ENCODE peak calls at places on chromosomes 6 and 20, in four cellular contexts. U, P, Q and O are unnamed samples.

GRCh38 chr6:27492776-27493175 is 19.9 kb upstream of the ZNF184 start:
- DNase-seq in U (no peak), P (no peak), Q (no peak), O (no peak)

GRCh38 chr20:39080326-39080725 is 118.2 kb downstream of the DHX35 start:
- DNase-seq in U (no peak), P (no peak), Q (no peak), O (no peak)

GRCh38 chr6:143301204-143301603 is 149.3 kb downstream of the ADAT2 start:
- DNase-seq in U (no peak), P (no peak), Q (no peak), O (no peak)

GRCh38 chr6:135402311-135402710 is 95.2 kb downstream of the AHI1 start:
- DNase-seq in U (no peak), P (no peak), Q (no peak), O (no peak)

GRCh38 chr6:28943557-28944411 is 20.0 kb upstream of the TRIM27 start:
- DNase-seq in U (peak), P (peak), Q (peak), O (peak)

GRCh38 chr6:42315991-42316378 is 98.3 kb upstream of the MRPS10 start:
- DNase-seq in U (no peak), P (no peak), Q (no peak), O (no peak)

GRCh38 chr20:4230651-4231050 is 215.3 kb upstream of the RNF24 start:
- DNase-seq in U (no peak), P (no peak), Q (no peak), O (no peak)

GRCh38 chr6:142459267-142459666 is 157.5 kb downstream of the ADGRG6 start:
- DNase-seq in U (no peak), P (no peak), Q (no peak), O (no peak)

GRCh38 chr6:17871836-17872235 is 115.6 kb downstream of the KIF13A start:
- DNase-seq in U (no peak), P (no peak), Q (no peak), O (no peak)

GRCh38 chr20:38665094-38665493 is 59.2 kb upstream of the SLC32A1 start:
- DNase-seq in U (no peak), P (no peak), Q (no peak), O (no peak)

GRCh38 chr6:89562114-89562815 is 76.3 kb downstream of the LYRM2 start:
- DNase-seq in U (no peak), P (no peak), Q (no peak), O (no peak)

GRCh38 chr20:4088766-4089165 is 73.4 kb upstream of the RNF24 start:
- DNase-seq in U (no peak), P (no peak), Q (no peak), O (no peak)

GRCh38 chr6:137749595-137750215 is 117.4 kb upstream of the TNFAIP3 start:
- DNase-seq in U (no peak), P (no peak), Q (no peak), O (no peak)

GRCh38 chr6:53866231-53866630 is 71.4 kb downstream of the LRRC1 start:
- DNase-seq in U (no peak), P (no peak), Q (no peak), O (no peak)

GRCh38 chr20:34516874-34517542 is 786 bp downstream of the DYNLRB1 start:
- DNase-seq in U (no peak), P (peak), Q (peak), O (peak)

GRCh38 chr6:162173448-162173847 is 554.1 kb downstream of the PRKN start:
- DNase-seq in U (no peak), P (no peak), Q (no peak), O (no peak)

GRCh38 chr6:104656235-104656634 is 203.5 kb downstream of the HACE1 start:
- DNase-seq in U (no peak), P (no peak), Q (no peak), O (no peak)

GRCh38 chr6:15023448-15023847 is 222.4 kb upstream of the JARID2 start:
- DNase-seq in U (no peak), P (no peak), Q (no peak), O (peak)

GRCh38 chr20:44720617-44720993 is 5.4 kb downstream of the CCN5 start:
- DNase-seq in U (peak), P (no peak), Q (no peak), O (no peak)

GRCh38 chr6:10743514-10743913 is 4.1 kb upstream of the TMEM14B start:
- DNase-seq in U (no peak), P (no peak), Q (no peak), O (no peak)

GRCh38 chr20:38055294-38055693 is 21.7 kb downstream of the RPRD1B start:
- DNase-seq in U (no peak), P (no peak), Q (no peak), O (no peak)

GRCh38 chr6:4091926-4092325 is 13.0 kb upstream of the FAM217A start:
- DNase-seq in U (no peak), P (no peak), Q (no peak), O (no peak)

GRCh38 chr6:16647422-16647821 is 113.8 kb downstream of the ATXN1 start:
- DNase-seq in U (no peak), P (no peak), Q (no peak), O (no peak)